ENCODE peak calls at places on chromosome 1, in nine cellular contexts. J, U, T, W, S, M, D, X and A are unnamed samples.

GRCh38 chr1:43935711-43936427 is 2.3 kb downstream of the ARTN start:
- DNase-seq in X (no peak), W (no peak), J (peak), T (no peak), S (no peak), U (no peak), M (no peak), D (no peak), A (no peak)

GRCh38 chr1:160078392-160079195 is 2.7 kb upstream of the KCNJ9 start:
- DNase-seq in S (peak), J (peak), M (no peak), D (no peak), U (peak), W (peak), T (peak), X (no peak), A (peak)

GRCh38 chr1:214636436-214636835 is 33.4 kb downstream of the CENPF start:
- DNase-seq in U (no peak), M (no peak), T (no peak), W (no peak), X (no peak), S (no peak), J (no peak), D (no peak), A (no peak)

GRCh38 chr1:67110352-67110751 is 24.4 kb downstream of the C1orf141 start:
- DNase-seq in T (peak), D (no peak), W (no peak), J (no peak), S (no peak), X (no peak), M (no peak), U (peak), A (no peak)

GRCh38 chr1:182720465-182720864 is 36.1 kb upstream of the RGS8 start:
- DNase-seq in U (no peak), X (no peak), J (no peak), D (no peak), M (peak), S (no peak), W (no peak), T (no peak), A (peak)

GRCh38 chr1:74584185-74584584 is 71.8 kb upstream of the LRRC53 start:
- DNase-seq in T (no peak), W (no peak), J (no peak), S (no peak), X (no peak), M (peak), D (no peak), U (no peak), A (peak)

GRCh38 chr1:53644909-53645689 is 93.9 kb downstream of the GLIS1 start:
- DNase-seq in J (peak), S (no peak), M (peak), T (no peak), W (no peak), D (no peak), U (no peak), X (no peak), A (peak)

GRCh38 chr1:54334996-54335395 is 71.2 kb downstream of the SSBP3 start:
- DNase-seq in W (peak), S (no peak), M (peak), J (no peak), T (no peak), U (no peak), X (no peak), D (no peak), A (peak)

GRCh38 chr1:113998361-113998760 is 19.1 kb downstream of the OLFML3 start:
- DNase-seq in X (no peak), U (peak), J (no peak), D (no peak), S (no peak), M (peak), T (no peak), W (no peak), A (peak)

GRCh38 chr1:193320281-193320680 is 133.9 kb upstream of the B3GALT2 start:
- DNase-seq in D (no peak), M (no peak), X (no peak), J (no peak), S (no peak), T (no peak), U (no peak), W (no peak), A (no peak)

GRCh38 chr1:25657121-25657521 is 40.5 kb downstream of the MAN1C1 start:
- DNase-seq in S (no peak), U (no peak), M (no peak), J (peak), W (no peak), X (no peak), D (no peak), T (peak), A (no peak)

GRCh38 chr1:234583755-234584430 is 26.1 kb downstream of the IRF2BP2 start:
- DNase-seq in D (no peak), W (no peak), T (no peak), U (no peak), X (no peak), M (no peak), J (no peak), S (no peak), A (no peak)

GRCh38 chr1:19559641-19560040 is 74.3 kb upstream of the CAPZB start:
- DNase-seq in U (no peak), W (peak), T (no peak), X (no peak), M (peak), S (no peak), J (no peak), D (no peak), A (peak)

GRCh38 chr1:152112101-152112884 is 3.0 kb downstream of the TCHH start:
- DNase-seq in J (peak), X (peak), M (peak), T (peak), W (no peak), S (no peak), D (no peak), U (peak), A (peak)

GRCh38 chr1:113088972-113089371 is 16.0 kb downstream of the LRIG2 start:
- DNase-seq in D (no peak), T (no peak), U (no peak), W (no peak), J (no peak), M (no peak), X (no peak), S (no peak), A (peak)

GRCh38 chr1:13901041-13901440 is 201.1 kb downstream of the PRDM2 start:
- DNase-seq in T (no peak), U (no peak), S (no peak), X (no peak), W (no peak), D (no peak), J (no peak), M (no peak), A (no peak)

GRCh38 chr1:16155537-16156410 is at the start of gene EPHA2:
- DNase-seq in T (peak), M (peak), D (peak), W (peak), S (no peak), J (peak), U (peak), X (peak), A (peak)

GRCh38 chr1:7299329-7299799 is 471.7 kb upstream of the VAMP3 start:
- DNase-seq in U (no peak), X (no peak), W (peak), S (no peak), D (no peak), J (no peak), M (peak), T (no peak), A (peak)

GRCh38 chr1:245016700-245017099 is 138.1 kb upstream of the KIF26B start:
- DNase-seq in U (no peak), D (no peak), S (no peak), X (no peak), J (no peak), M (no peak), T (no peak), W (no peak), A (no peak)

GRCh38 chr1:26786437-26787380 is 1.0 kb upstream of the PIGV start:
- DNase-seq in X (no peak), M (peak), U (peak), W (peak), D (no peak), S (no peak), J (peak), T (peak), A (peak)

GRCh38 chr1:81758213-81758612 is 42.5 kb upstream of the ADGRL2 start:
- DNase-seq in M (no peak), W (no peak), U (no peak), S (no peak), J (no peak), T (no peak), D (no peak), X (no peak), A (peak)

GRCh38 chr1:17119076-17119743 is at the start of gene PADI2:
- DNase-seq in D (peak), T (peak), X (peak), S (peak), M (peak), J (peak), W (peak), U (no peak), A (peak)

GRCh38 chr1:111776861-111777260 is 21.2 kb downstream of the DDX20 start:
- DNase-seq in W (no peak), U (no peak), T (no peak), D (no peak), S (no peak), J (no peak), M (no peak), X (no peak), A (no peak)

GRCh38 chr1:17023573-17023972 is 11.8 kb upstream of the ATP13A2 start:
- DNase-seq in D (no peak), W (no peak), J (no peak), X (no peak), U (no peak), T (no peak), S (no peak), M (no peak), A (no peak)

GRCh38 chr1:24566266-24566867 is 10.5 kb downstream of the NCMAP start:
- DNase-seq in S (no peak), M (peak), W (no peak), T (no peak), U (no peak), D (no peak), X (no peak), J (no peak), A (peak)

GRCh38 chr1:242146640-242147039 is 147.7 kb upstream of the MAP1LC3C start:
- DNase-seq in S (no peak), T (no peak), U (peak), M (no peak), J (no peak), X (peak), D (no peak), W (no peak), A (no peak)

GRCh38 chr1:237197470-237198425 is 155.8 kb downstream of the RYR2 start:
- DNase-seq in X (no peak), J (no peak), M (peak), T (no peak), S (no peak), W (no peak), U (no peak), D (no peak), A (no peak)

GRCh38 chr1:16181887-16182719 is 26.2 kb upstream of the EPHA2 start:
- DNase-seq in X (no peak), U (no peak), J (peak), W (peak), T (no peak), S (no peak), D (no peak), M (peak), A (peak)

GRCh38 chr1:43293171-43293570 is 7.6 kb upstream of the TIE1 start:
- DNase-seq in J (no peak), S (no peak), U (no peak), X (no peak), M (no peak), T (no peak), W (no peak), D (no peak), A (no peak)

GRCh38 chr1:213820362-213821149 is 167.2 kb upstream of the PROX1 start:
- DNase-seq in D (no peak), M (no peak), U (no peak), J (no peak), T (no peak), W (no peak), S (no peak), X (no peak), A (no peak)

GRCh38 chr1:158285756-158286241 is 3.9 kb upstream of the CD1C start:
- DNase-seq in S (no peak), U (peak), D (no peak), J (no peak), X (peak), T (peak), W (no peak), M (no peak), A (no peak)

GRCh38 chr1:34500451-34500850 is 254.4 kb upstream of the GJB5 start:
- DNase-seq in U (peak), W (no peak), S (no peak), D (peak), J (peak), T (no peak), X (no peak), M (no peak), A (peak)

GRCh38 chr1:48208652-48209051 is 13.9 kb upstream of the SLC5A9 start:
- DNase-seq in J (no peak), S (no peak), D (no peak), M (no peak), X (no peak), T (no peak), W (no peak), U (no peak), A (peak)

GRCh38 chr1:7962636-7963377 is 1.3 kb downstream of the PARK7 start:
- DNase-seq in J (no peak), M (peak), W (no peak), U (no peak), X (no peak), D (no peak), S (no peak), T (no peak), A (no peak)

GRCh38 chr1:25754421-25755195 is 45.4 kb upstream of the SELENON start:
- DNase-seq in S (peak), D (no peak), M (no peak), X (no peak), U (no peak), W (no peak), J (no peak), T (no peak), A (no peak)

GRCh38 chr1:109498161-109498801 is 4.4 kb downstream of the CYB561D1 start:
- DNase-seq in J (peak), M (peak), X (no peak), U (peak), D (no peak), W (peak), T (no peak), S (peak), A (peak)